ENCODE peak calls at places on chromosomes 16 and 17, in seven cellular contexts. C, J, W, S, Z, I and Y are unnamed samples.

GRCh38 chr16:26740771-26741170 is 326.0 kb upstream of the C16orf82 start:
- DNase-seq in C (no peak), I (no peak), J (no peak), Z (no peak), W (no peak), S (no peak), Y (no peak)

GRCh38 chr16:85286970-85287814 is 174.9 kb upstream of the CIBAR2 start:
- DNase-seq in W (no peak), J (no peak), S (no peak), Z (no peak), C (peak), I (no peak), Y (peak)

GRCh38 chr17:14297161-14297851 is 3.6 kb upstream of the HS3ST3B1 start:
- DNase-seq in J (no peak), S (no peak), C (peak), I (peak), Z (no peak), W (no peak), Y (peak)

GRCh38 chr16:66166451-66166850 is 200.0 kb upstream of the CDH5 start:
- DNase-seq in J (no peak), Z (no peak), S (no peak), C (no peak), I (no peak), W (no peak), Y (no peak)

GRCh38 chr17:28737770-28738679 is 5.8 kb upstream of the TRAF4 start:
- DNase-seq in C (no peak), I (no peak), Z (no peak), W (peak), J (no peak), S (no peak), Y (no peak)

GRCh38 chr17:76546556-76547182 is 6.8 kb downstream of the PRCD start:
- DNase-seq in Z (peak), I (peak), J (no peak), C (peak), W (no peak), S (no peak), Y (peak)

GRCh38 chr16:89370081-89370511 is 120.3 kb downstream of the ANKRD11 start:
- DNase-seq in S (no peak), J (no peak), Z (no peak), C (peak), W (no peak), I (no peak), Y (no peak)

GRCh38 chr17:31587462-31587861 is 196.0 kb downstream of the RAB11FIP4 start:
- DNase-seq in C (no peak), W (no peak), I (no peak), Z (no peak), S (no peak), J (no peak), Y (no peak)

GRCh38 chr16:25078386-25078978 is 33.1 kb upstream of the LCMT1 start:
- DNase-seq in J (no peak), I (no peak), C (no peak), W (no peak), Z (no peak), S (no peak), Y (no peak)

GRCh38 chr16:7405166-7405565 is 72.5 kb downstream of the RBFOX1 start:
- DNase-seq in W (no peak), C (no peak), J (peak), Z (peak), S (no peak), I (peak), Y (peak)

GRCh38 chr16:20377181-20377580 is 24.7 kb upstream of the UMOD start:
- DNase-seq in Z (no peak), J (no peak), W (no peak), S (no peak), I (no peak), C (no peak), Y (no peak)

GRCh38 chr17:4605826-4606225 is 21.5 kb downstream of the SMTNL2 start:
- DNase-seq in I (no peak), C (no peak), S (no peak), Z (no peak), W (no peak), J (no peak), Y (peak)

GRCh38 chr16:57999366-57999970 is 1.0 kb downstream of the ZNF319 start:
- DNase-seq in C (peak), S (no peak), Z (peak), W (peak), J (no peak), I (no peak), Y (peak)

GRCh38 chr16:50238868-50239301 is 27.5 kb upstream of the ADCY7 start:
- DNase-seq in Z (no peak), W (no peak), I (no peak), C (no peak), J (no peak), S (no peak), Y (no peak)

GRCh38 chr17:49136335-49136734 is 3.8 kb downstream of the B4GALNT2 start:
- DNase-seq in W (no peak), C (no peak), Z (no peak), I (no peak), S (no peak), J (no peak), Y (no peak)

GRCh38 chr17:34398990-34399389 is 36.0 kb upstream of the CCL1 start:
- DNase-seq in W (no peak), I (no peak), J (no peak), C (no peak), Z (no peak), S (no peak), Y (no peak)

GRCh38 chr16:30061195-30061554 is 4.4 kb upstream of the ALDOA start:
- DNase-seq in C (no peak), S (no peak), Z (no peak), W (no peak), J (no peak), I (no peak), Y (no peak)

GRCh38 chr16:4314532-4315184 is 1.2 kb upstream of the GLIS2 start:
- DNase-seq in C (peak), Z (peak), J (no peak), W (no peak), I (no peak), S (no peak), Y (peak)

GRCh38 chr16:58494981-58495860 is 4.7 kb upstream of the NDRG4 start:
- DNase-seq in J (peak), Z (peak), I (peak), S (peak), C (peak), W (peak), Y (peak)

GRCh38 chr16:4519274-4520058 is 19.1 kb downstream of the CDIP1 start:
- DNase-seq in J (no peak), S (no peak), C (no peak), W (no peak), I (no peak), Z (no peak), Y (no peak)

GRCh38 chr17:68035131-68035522 is 408 bp upstream of the KPNA2 start:
- DNase-seq in I (peak), Z (no peak), S (peak), C (no peak), J (peak), W (no peak), Y (no peak)